ENCODE peak calls at places on chromosomes 13 and 19, in seven cellular contexts. T, G, B, L, I, J and U are unnamed samples.

GRCh38 chr13:48902421-48902820 is 73.3 kb upstream of the FNDC3A start:
- DNase-seq in T (no peak), G (no peak), J (no peak), L (no peak), B (no peak), I (no peak), U (no peak)

GRCh38 chr19:43620061-43621001 is 902 bp upstream of the ZNF428 start:
- DNase-seq in G (no peak), T (no peak), L (no peak), I (no peak), B (no peak), J (no peak), U (no peak)

GRCh38 chr19:18292810-18293641 is 11.6 kb upstream of the JUND start:
- DNase-seq in J (peak; percentile 74), B (peak; percentile 68), T (peak; percentile 37), I (no peak), G (peak; percentile 71), L (peak; percentile 37), U (peak; percentile 26)

GRCh38 chr19:32397736-32398135 is 7.8 kb upstream of the DPY19L3 start:
- DNase-seq in G (peak; percentile 33), J (no peak), B (no peak), I (no peak), L (no peak), T (no peak), U (no peak)

GRCh38 chr19:33241091-33241529 is 15.5 kb upstream of the SLC7A10 start:
- DNase-seq in I (no peak), T (no peak), L (no peak), B (no peak), G (no peak), J (peak; percentile 36), U (no peak)

GRCh38 chr13:66660013-66660804 is 569.9 kb downstream of the PCDH9 start:
- DNase-seq in T (no peak), L (peak; percentile 79), G (no peak), J (no peak), B (no peak), I (no peak), U (no peak)

GRCh38 chr13:63081400-63082014 is 1665.9 kb upstream of the PCDH20 start:
- DNase-seq in B (no peak), I (no peak), L (no peak), T (no peak), J (no peak), G (no peak), U (no peak)

GRCh38 chr13:51844862-51845573 is at the start of gene TMEM272:
- DNase-seq in J (peak; percentile 68), I (no peak), T (peak; percentile 19), B (peak; percentile 71), L (peak; percentile 38), G (peak; percentile 61), U (no peak)

GRCh38 chr13:80339841-80340642 is 884 bp downstream of the SPRY2 start:
- DNase-seq in L (peak; percentile 63), G (no peak), B (no peak), I (no peak), J (peak; percentile 43), T (no peak), U (peak; percentile 49)

GRCh38 chr13:51767100-51767499 is 36.9 kb downstream of the DHRS12 start:
- DNase-seq in T (no peak), B (no peak), J (no peak), G (no peak), L (no peak), I (no peak), U (no peak)

GRCh38 chr19:6739390-6739883 is at the start of gene TRIP10:
- DNase-seq in B (peak; percentile 81), G (peak; percentile 71), I (peak; percentile 49), L (peak; percentile 85), J (peak; percentile 81), T (peak; percentile 65), U (peak; percentile 58)

GRCh38 chr13:46385946-46386345 is 1.1 kb downstream of the RUBCNL start:
- DNase-seq in G (no peak), B (no peak), J (no peak), L (no peak), T (no peak), I (no peak), U (no peak)

GRCh38 chr13:32666990-32667571 is 80.8 kb downstream of the PDS5B start:
- DNase-seq in T (no peak), J (no peak), L (no peak), B (no peak), I (no peak), G (no peak), U (no peak)

GRCh38 chr19:45785097-45785496 is 2.8 kb upstream of the DMPK start:
- DNase-seq in I (no peak), T (no peak), J (no peak), G (no peak), L (no peak), B (no peak), U (no peak)

GRCh38 chr19:46015080-46015960 is 7.5 kb downstream of the PGLYRP1 start:
- DNase-seq in L (peak; percentile 38), J (peak; percentile 14), I (no peak), G (no peak), B (peak; percentile 72), T (peak; percentile 75), U (no peak)

GRCh38 chr19:43934055-43934984 is 762 bp downstream of the ZNF45 start:
- DNase-seq in L (no peak), T (no peak), B (no peak), G (peak; percentile 22), I (no peak), J (no peak), U (no peak)

GRCh38 chr19:41847351-41848105 is 2.7 kb downstream of the DMRTC2 start:
- DNase-seq in T (no peak), L (no peak), J (no peak), I (no peak), B (no peak), G (no peak), U (no peak)

GRCh38 chr13:94620286-94620896 is 18.7 kb downstream of the GPR180 start:
- DNase-seq in I (no peak), G (no peak), T (peak; percentile 15), B (no peak), J (no peak), L (peak; percentile 54), U (peak; percentile 88)

GRCh38 chr19:13615890-13616289 is 109.6 kb upstream of the CACNA1A start:
- DNase-seq in I (no peak), G (no peak), J (no peak), T (no peak), L (no peak), B (no peak), U (no peak)

GRCh38 chr19:29662604-29663404 is 2.5 kb upstream of the PLEKHF1 start:
- DNase-seq in G (peak; percentile 53), B (no peak), I (no peak), J (peak; percentile 42), L (peak; percentile 84), T (peak; percentile 63), U (no peak)

GRCh38 chr19:19366691-19367396 is 38.6 kb upstream of the GATAD2A start:
- DNase-seq in J (peak; percentile 47), T (peak; percentile 70), L (peak; percentile 67), B (peak; percentile 77), G (peak; percentile 81), I (no peak), U (peak; percentile 93)